ENCODE peak calls at places on chromosome 16, in five cellular contexts. One of them, this sample, is unnamed.

GRCh38 chr16:734981-735881 is 5.6 kb downstream of the CIAO3 start:
- DNase-seq in body of pancreas: no peak
- DNase-seq in ovary: no peak
- DNase-seq in HCT116: no peak
- DNase-seq in adrenal gland: no peak
- DNase-seq in this sample: no peak

GRCh38 chr16:53913082-53913870 is 209.3 kb downstream of the FTO start:
- DNase-seq in ovary: peak; percentile 54
- DNase-seq in adrenal gland: peak; percentile 94
- DNase-seq in body of pancreas: peak; percentile 8
- DNase-seq in HCT116: no peak
- DNase-seq in this sample: no peak

GRCh38 chr16:2415085-2415484 is 14.2 kb upstream of the CCNF start:
- DNase-seq in ovary: no peak
- DNase-seq in body of pancreas: no peak
- DNase-seq in adrenal gland: no peak
- DNase-seq in HCT116: no peak
- DNase-seq in this sample: no peak

GRCh38 chr16:2919511-2920255 is 8.0 kb downstream of the FLYWCH1 start:
- DNase-seq in body of pancreas: peak; percentile 73
- DNase-seq in HCT116: peak; percentile 57
- DNase-seq in adrenal gland: peak; percentile 72
- DNase-seq in ovary: peak; percentile 55
- DNase-seq in this sample: peak; percentile 83

GRCh38 chr16:995087-995486 is 13.5 kb downstream of the SOX8 start:
- DNase-seq in adrenal gland: no peak
- DNase-seq in ovary: no peak
- DNase-seq in body of pancreas: no peak
- DNase-seq in HCT116: no peak
- DNase-seq in this sample: no peak

GRCh38 chr16:47374629-47375028 is 86.2 kb downstream of the ITFG1 start:
- DNase-seq in body of pancreas: no peak
- DNase-seq in adrenal gland: no peak
- DNase-seq in ovary: no peak
- DNase-seq in HCT116: no peak
- DNase-seq in this sample: no peak

GRCh38 chr16:48384305-48384981 is 770 bp downstream of the SIAH1 start:
- DNase-seq in ovary: peak; percentile 61
- DNase-seq in HCT116: no peak
- DNase-seq in body of pancreas: peak; percentile 72
- DNase-seq in adrenal gland: peak; percentile 67
- DNase-seq in this sample: peak; percentile 81

GRCh38 chr16:79970551-79971236 is 370.2 kb upstream of the MAF start:
- DNase-seq in body of pancreas: peak; percentile 11
- DNase-seq in ovary: peak; percentile 74
- DNase-seq in adrenal gland: peak; percentile 78
- DNase-seq in HCT116: no peak
- DNase-seq in this sample: peak; percentile 77

GRCh38 chr16:7590934-7591333 is 258.3 kb downstream of the RBFOX1 start:
- DNase-seq in HCT116: no peak
- DNase-seq in body of pancreas: no peak
- DNase-seq in ovary: no peak
- DNase-seq in adrenal gland: no peak
- DNase-seq in this sample: no peak

GRCh38 chr16:69941251-69942098 is 9.7 kb upstream of the CLEC18A start:
- DNase-seq in adrenal gland: no peak
- DNase-seq in body of pancreas: no peak
- DNase-seq in ovary: no peak
- DNase-seq in HCT116: no peak
- DNase-seq in this sample: no peak

GRCh38 chr16:49492896-49493620 is 119.5 kb downstream of the C16orf78 start:
- DNase-seq in ovary: no peak
- DNase-seq in body of pancreas: no peak
- DNase-seq in adrenal gland: no peak
- DNase-seq in HCT116: no peak
- DNase-seq in this sample: no peak

GRCh38 chr16:13863075-13863765 is 56.7 kb upstream of the ERCC4 start:
- DNase-seq in adrenal gland: no peak
- DNase-seq in ovary: no peak
- DNase-seq in HCT116: no peak
- DNase-seq in body of pancreas: no peak
- DNase-seq in this sample: no peak

GRCh38 chr16:31479752-31480151 is 3.2 kb upstream of the SLC5A2 start:
- DNase-seq in HCT116: no peak
- DNase-seq in adrenal gland: no peak
- DNase-seq in body of pancreas: no peak
- DNase-seq in ovary: no peak
- DNase-seq in this sample: no peak

GRCh38 chr16:21953541-21953902 is 361 bp downstream of the UQCRC2 start:
- DNase-seq in ovary: no peak
- DNase-seq in body of pancreas: no peak
- DNase-seq in HCT116: no peak
- DNase-seq in adrenal gland: no peak
- DNase-seq in this sample: no peak

GRCh38 chr16:21952040-21952792 is 945 bp upstream of the UQCRC2 start:
- DNase-seq in body of pancreas: peak; percentile 73
- DNase-seq in HCT116: peak; percentile 66
- DNase-seq in adrenal gland: peak; percentile 72
- DNase-seq in ovary: peak; percentile 45
- DNase-seq in this sample: peak; percentile 82

GRCh38 chr16:21950782-21951521 is 2.2 kb upstream of the UQCRC2 start:
- DNase-seq in adrenal gland: peak; percentile 12
- DNase-seq in body of pancreas: peak; percentile 19
- DNase-seq in ovary: no peak
- DNase-seq in HCT116: peak; percentile 36
- DNase-seq in this sample: no peak

GRCh38 chr16:21949713-21950260 is 3.4 kb upstream of the UQCRC2 start:
- DNase-seq in ovary: no peak
- DNase-seq in body of pancreas: no peak
- DNase-seq in adrenal gland: no peak
- DNase-seq in HCT116: no peak
- DNase-seq in this sample: no peak

GRCh38 chr16:21952793-21953540 is at the start of gene UQCRC2:
- DNase-seq in adrenal gland: peak; percentile 93
- DNase-seq in body of pancreas: peak; percentile 93
- DNase-seq in ovary: peak; percentile 81
- DNase-seq in HCT116: peak; percentile 93
- DNase-seq in this sample: peak; percentile 93
- TF ChIP-seq POLR2A in adrenal gland: peak; percentile 95
- TF ChIP-seq POLR2A in body of pancreas: peak; percentile 98
- TF ChIP-seq POLR2A in ovary: peak; percentile 41
- TF ChIP-seq POLR2A in HCT116: peak; percentile 67
- TF ChIP-seq POLR2A in this sample: peak; percentile 90

GRCh38 chr16:26672206-26672605 is 394.5 kb upstream of the C16orf82 start:
- DNase-seq in ovary: no peak
- DNase-seq in body of pancreas: no peak
- DNase-seq in HCT116: no peak
- DNase-seq in adrenal gland: no peak
- DNase-seq in this sample: no peak
- H3K4me1 ChIP-seq in ovary: no peaks in the 10 kb centered on the region
- H3K4me1 ChIP-seq in body of pancreas: no peaks in the 10 kb centered on the region
- H3K4me1 ChIP-seq in HCT116: no peaks in the 10 kb centered on the region
- H3K4me1 ChIP-seq in adrenal gland: no peaks in the 10 kb centered on the region
- H3K4me1 ChIP-seq in this sample: no peaks in the 10 kb centered on the region

DNA sequence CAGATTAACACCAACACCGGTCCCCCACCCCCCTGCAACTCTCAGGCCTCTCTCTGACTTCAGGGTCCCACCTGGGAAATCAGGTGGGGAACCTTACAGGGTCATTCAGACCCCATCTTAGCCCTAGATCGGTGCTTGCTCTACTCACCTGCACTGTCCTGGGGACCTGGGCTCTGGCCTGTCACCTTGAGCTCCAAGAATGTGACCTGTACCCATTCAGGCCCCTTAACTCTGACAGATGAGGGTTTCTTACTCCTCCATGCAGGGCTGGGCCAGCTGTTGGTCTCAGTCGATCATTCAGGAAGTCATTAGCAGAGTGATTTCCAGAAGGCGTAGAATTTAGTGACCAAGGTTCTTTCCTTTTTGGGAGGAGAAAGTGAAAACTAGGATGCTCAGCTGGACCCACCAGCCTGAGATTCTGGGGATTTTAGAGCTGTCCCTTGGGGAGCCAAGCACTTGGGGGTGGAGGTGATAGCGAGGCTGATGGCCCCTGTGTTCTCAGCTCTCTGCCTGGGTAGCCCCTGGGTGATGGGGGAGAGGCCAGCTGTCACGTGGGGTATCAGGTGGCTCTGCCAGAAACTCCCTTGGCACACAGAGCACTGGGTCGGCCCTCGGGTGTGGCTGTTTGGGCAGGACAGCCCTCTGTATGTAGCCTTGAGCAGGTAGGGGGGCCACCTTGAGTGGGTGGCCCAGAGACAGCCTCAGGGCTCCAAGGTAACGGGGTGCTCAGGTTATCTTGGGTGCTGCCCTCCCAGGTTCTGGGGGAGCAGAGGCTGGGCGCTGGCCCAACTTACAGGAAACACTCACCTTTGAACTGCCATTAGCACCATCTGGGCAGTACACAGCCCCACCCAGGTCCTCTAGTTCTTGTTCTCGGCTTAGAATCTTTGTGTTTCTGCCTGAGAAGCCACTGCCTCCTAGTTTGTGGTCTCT is 734 bp downstream of the MVP start:
- DNase-seq in HCT116: no peak
- DNase-seq in adrenal gland: peak; percentile 85
- DNase-seq in ovary: peak; percentile 74
- DNase-seq in body of pancreas: peak; percentile 79
- DNase-seq in this sample: no peak
- TF ChIP-seq POLR2A in HCT116: peak; percentile 6
- TF ChIP-seq POLR2A in adrenal gland: peak; percentile 27
- TF ChIP-seq POLR2A in ovary: no peak
- TF ChIP-seq POLR2A in body of pancreas: peak; percentile 69
- TF ChIP-seq POLR2A in this sample: no peak

GRCh38 chr16:24983521-24983920 is 31.6 kb downstream of the ARHGAP17 start:
- DNase-seq in HCT116: no peak
- DNase-seq in ovary: no peak
- DNase-seq in body of pancreas: no peak
- DNase-seq in adrenal gland: no peak
- DNase-seq in this sample: no peak

GRCh38 chr16:24984101-24984500 is 31.1 kb downstream of the ARHGAP17 start:
- DNase-seq in adrenal gland: no peak
- DNase-seq in body of pancreas: no peak
- DNase-seq in HCT116: no peak
- DNase-seq in ovary: no peak
- DNase-seq in this sample: no peak

GRCh38 chr16:24986512-24987303 is 28.5 kb downstream of the ARHGAP17 start:
- DNase-seq in body of pancreas: peak; percentile 24
- DNase-seq in ovary: peak; percentile 37
- DNase-seq in HCT116: no peak
- DNase-seq in adrenal gland: peak; percentile 74
- DNase-seq in this sample: peak; percentile 74

GRCh38 chr16:24988137-24988535 is 27.0 kb downstream of the ARHGAP17 start:
- DNase-seq in HCT116: no peak
- DNase-seq in adrenal gland: no peak
- DNase-seq in body of pancreas: no peak
- DNase-seq in ovary: no peak
- DNase-seq in this sample: no peak

DNA sequence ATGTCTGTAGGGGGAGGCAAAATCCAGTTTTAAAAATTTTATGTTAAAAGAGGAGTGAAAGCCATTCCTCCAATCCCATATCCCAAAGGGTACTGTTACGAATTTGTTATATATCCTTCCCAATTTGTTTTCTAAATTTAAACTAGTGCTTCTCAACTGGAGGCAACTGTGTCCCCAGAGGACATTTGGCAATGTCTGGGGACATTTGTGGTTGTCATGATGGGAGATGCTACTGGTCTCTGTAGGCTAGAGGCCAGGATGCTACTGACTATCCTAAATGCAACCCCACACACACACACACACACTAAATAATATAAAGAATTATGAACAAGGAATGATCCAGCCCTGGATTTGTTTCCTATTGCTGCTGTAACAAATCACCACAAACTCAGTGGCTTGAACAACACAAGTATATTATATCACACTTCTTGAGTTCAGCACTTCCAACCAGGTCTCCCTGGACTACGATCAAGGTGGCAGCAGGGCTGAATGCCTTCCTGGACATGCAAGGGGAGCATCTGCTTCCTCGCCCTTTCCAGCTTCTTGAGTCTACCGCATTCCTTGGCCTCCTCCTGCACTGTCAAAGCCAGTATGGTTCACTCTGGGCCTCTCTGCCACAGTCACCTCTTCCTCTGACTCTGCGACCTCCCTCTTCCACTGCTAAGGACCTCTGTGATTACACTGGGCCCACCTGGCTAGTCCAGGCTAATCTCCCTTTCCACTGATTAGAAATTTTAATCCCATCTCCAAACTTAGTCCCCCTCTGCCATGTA is 30.1 kb downstream of the ARHGAP17 start:
- DNase-seq in HCT116: no peak
- DNase-seq in ovary: no peak
- DNase-seq in adrenal gland: no peak
- DNase-seq in body of pancreas: no peak
- DNase-seq in this sample: no peak
- H3K4me1 ChIP-seq in HCT116: peaks cover 35% of the 10 kb centered on the region
- H3K4me1 ChIP-seq in ovary: peaks cover 22% of the 10 kb centered on the region
- H3K4me1 ChIP-seq in adrenal gland: peaks cover 77% of the 10 kb centered on the region
- H3K4me1 ChIP-seq in body of pancreas: peaks cover 40% of the 10 kb centered on the region
- H3K4me1 ChIP-seq in this sample: peaks cover 74% of the 10 kb centered on the region

DNA sequence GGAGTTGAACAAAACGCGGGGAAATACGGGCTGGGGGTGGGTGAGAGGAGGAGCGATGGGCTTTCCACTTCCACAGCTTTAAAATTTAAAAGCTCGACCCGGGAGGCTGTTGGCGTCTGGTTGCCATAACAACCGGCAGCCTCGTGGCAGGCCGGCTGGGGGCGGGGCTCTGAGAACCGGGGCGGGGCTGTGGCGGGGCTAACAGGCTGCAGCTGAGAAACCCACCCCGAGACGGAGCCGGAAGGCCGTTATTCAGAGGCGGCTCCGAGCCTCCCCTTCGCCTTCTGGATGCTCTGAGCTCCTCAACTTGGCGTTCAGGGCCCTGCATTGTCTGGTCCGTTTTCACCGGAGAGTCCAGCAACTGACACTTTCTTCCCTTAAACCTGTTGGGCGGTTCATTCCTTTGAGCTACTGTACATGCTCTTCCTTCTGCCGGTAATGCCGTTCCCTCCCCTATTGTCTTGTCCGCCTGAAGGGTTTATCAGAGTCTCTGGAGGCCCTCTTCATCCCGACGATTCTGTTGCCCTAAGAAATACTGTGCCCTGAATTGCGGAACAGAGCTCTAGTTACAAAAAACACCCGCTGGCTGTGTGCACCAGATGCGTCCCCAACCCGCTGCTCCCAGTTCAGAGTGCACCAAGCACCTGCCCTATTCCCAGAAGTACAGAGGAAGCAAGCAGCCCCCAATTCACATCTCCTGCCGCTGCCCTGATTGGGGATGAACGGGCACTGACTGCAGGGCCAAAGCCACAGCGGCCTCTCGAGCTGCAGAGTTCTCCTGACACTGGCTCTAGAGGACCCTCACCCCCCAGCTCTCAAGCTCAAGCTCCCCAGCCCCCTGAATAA is 616 bp downstream of the DNAAF8 start:
- DNase-seq in body of pancreas: peak; percentile 95
- DNase-seq in HCT116: peak; percentile 40
- DNase-seq in ovary: peak; percentile 88
- DNase-seq in adrenal gland: peak; percentile 93
- DNase-seq in this sample: peak; percentile 94
- TF ChIP-seq POLR2A in body of pancreas: no peak
- TF ChIP-seq POLR2A in HCT116: no peak
- TF ChIP-seq POLR2A in ovary: peak; percentile 7
- TF ChIP-seq POLR2A in adrenal gland: no peak
- TF ChIP-seq POLR2A in this sample: no peak

This sample was measured in sigmoid colon.